ENCODE peak calls at places on chromosome 17, in six cellular contexts. One of them, this sample, is unnamed.

GRCh38 chr17:65556910-65557348 is 4.5 kb downstream of the AXIN2 start:
- DNase-seq in lower lobe of right lung: no peak
- DNase-seq in fibroblast of lung: no peak
- DNase-seq in IMR-90: no peak
- DNase-seq in lower leg skin: no peak
- DNase-seq in fibroblast of mammary gland: no peak
- DNase-seq in this sample: no peak

GRCh38 chr17:63476857-63477470 is at the start of gene ACE:
- DNase-seq in lower leg skin: no peak
- DNase-seq in fibroblast of lung: peak; percentile 32
- DNase-seq in fibroblast of mammary gland: no peak
- DNase-seq in lower lobe of right lung: no peak
- DNase-seq in IMR-90: peak; percentile 15
- DNase-seq in this sample: no peak

GRCh38 chr17:40563371-40564052 is 1.8 kb downstream of the CCR7 start:
- DNase-seq in lower leg skin: no peak
- DNase-seq in fibroblast of mammary gland: no peak
- DNase-seq in lower lobe of right lung: no peak
- DNase-seq in IMR-90: no peak
- DNase-seq in fibroblast of lung: no peak
- DNase-seq in this sample: no peak

GRCh38 chr17:69192754-69193153 is 35.9 kb downstream of the ABCA10 start:
- DNase-seq in lower leg skin: no peak
- DNase-seq in fibroblast of lung: no peak
- DNase-seq in IMR-90: no peak
- DNase-seq in fibroblast of mammary gland: no peak
- DNase-seq in lower lobe of right lung: no peak
- DNase-seq in this sample: no peak

GRCh38 chr17:50688168-50688719 is 19.5 kb downstream of the ANKRD40 start:
- DNase-seq in fibroblast of mammary gland: no peak
- DNase-seq in lower leg skin: no peak
- DNase-seq in IMR-90: no peak
- DNase-seq in lower lobe of right lung: no peak
- DNase-seq in fibroblast of lung: no peak
- DNase-seq in this sample: no peak

GRCh38 chr17:9472541-9472940 is 103.1 kb downstream of the STX8 start:
- DNase-seq in lower lobe of right lung: no peak
- DNase-seq in fibroblast of lung: peak; percentile 79
- DNase-seq in IMR-90: peak; percentile 55
- DNase-seq in lower leg skin: no peak
- DNase-seq in fibroblast of mammary gland: peak; percentile 73
- DNase-seq in this sample: peak; percentile 65

GRCh38 chr17:38920374-38921291 is 4.8 kb upstream of the LASP1NB start:
- DNase-seq in lower leg skin: peak; percentile 11
- DNase-seq in IMR-90: no peak
- DNase-seq in fibroblast of mammary gland: no peak
- DNase-seq in fibroblast of lung: no peak
- DNase-seq in lower lobe of right lung: no peak
- DNase-seq in this sample: no peak

GRCh38 chr17:44220211-44221071 is 966 bp upstream of the UBTF start:
- DNase-seq in lower lobe of right lung: peak; percentile 70
- DNase-seq in lower leg skin: no peak
- DNase-seq in IMR-90: peak; percentile 44
- DNase-seq in fibroblast of lung: peak; percentile 57
- DNase-seq in fibroblast of mammary gland: peak; percentile 41
- DNase-seq in this sample: peak; percentile 44

GRCh38 chr17:281365-281999 is 71.1 kb downstream of the RPH3AL start:
- DNase-seq in IMR-90: no peak
- DNase-seq in fibroblast of mammary gland: no peak
- DNase-seq in lower leg skin: no peak
- DNase-seq in lower lobe of right lung: peak; percentile 19
- DNase-seq in fibroblast of lung: no peak
- DNase-seq in this sample: no peak

GRCh38 chr17:76878568-76878967 is 10.4 kb downstream of the MGAT5B start:
- DNase-seq in IMR-90: no peak
- DNase-seq in lower leg skin: no peak
- DNase-seq in fibroblast of mammary gland: no peak
- DNase-seq in lower lobe of right lung: no peak
- DNase-seq in fibroblast of lung: no peak
- DNase-seq in this sample: no peak

GRCh38 chr17:39517224-39517623 is 55.9 kb downstream of the CDK12 start:
- DNase-seq in IMR-90: no peak
- DNase-seq in lower lobe of right lung: no peak
- DNase-seq in fibroblast of lung: peak; percentile 92
- DNase-seq in lower leg skin: no peak
- DNase-seq in fibroblast of mammary gland: no peak
- DNase-seq in this sample: peak; percentile 81

GRCh38 chr17:62652251-62653001 is 25.0 kb downstream of the MRC2 start:
- DNase-seq in lower lobe of right lung: peak; percentile 83
- DNase-seq in fibroblast of mammary gland: peak; percentile 70
- DNase-seq in fibroblast of lung: peak; percentile 86
- DNase-seq in IMR-90: peak; percentile 75
- DNase-seq in lower leg skin: no peak
- DNase-seq in this sample: peak; percentile 69

GRCh38 chr17:20009302-20010098 is at the start of gene SPECC1:
- DNase-seq in fibroblast of mammary gland: peak; percentile 45
- DNase-seq in lower leg skin: peak; percentile 69
- DNase-seq in IMR-90: peak; percentile 43
- DNase-seq in fibroblast of lung: peak; percentile 48
- DNase-seq in lower lobe of right lung: peak; percentile 53
- DNase-seq in this sample: peak; percentile 63

GRCh38 chr17:9350083-9350482 is 225.5 kb downstream of the STX8 start:
- DNase-seq in lower leg skin: no peak
- DNase-seq in IMR-90: peak; percentile 98
- DNase-seq in fibroblast of mammary gland: peak; percentile 99
- DNase-seq in lower lobe of right lung: no peak
- DNase-seq in fibroblast of lung: peak; percentile 96
- DNase-seq in this sample: peak; percentile 89

GRCh38 chr17:78979780-78980623 is at the start of gene LGALS3BP:
- DNase-seq in lower leg skin: no peak
- DNase-seq in IMR-90: peak; percentile 78
- DNase-seq in fibroblast of mammary gland: peak; percentile 83
- DNase-seq in fibroblast of lung: peak; percentile 84
- DNase-seq in lower lobe of right lung: peak; percentile 81
- DNase-seq in this sample: peak; percentile 80

GRCh38 chr17:15999974-16000827 is 577 bp downstream of the TTC19 start:
- DNase-seq in fibroblast of lung: peak; percentile 39
- DNase-seq in IMR-90: peak; percentile 22
- DNase-seq in fibroblast of mammary gland: peak; percentile 33
- DNase-seq in lower leg skin: peak; percentile 24
- DNase-seq in lower lobe of right lung: no peak
- DNase-seq in this sample: peak; percentile 38

GRCh38 chr17:78185981-78186688 is 717 bp downstream of the TK1 start:
- DNase-seq in fibroblast of lung: no peak
- DNase-seq in IMR-90: no peak
- DNase-seq in lower leg skin: no peak
- DNase-seq in fibroblast of mammary gland: peak; percentile 44
- DNase-seq in lower lobe of right lung: peak; percentile 75
- DNase-seq in this sample: no peak

GRCh38 chr17:42177684-42178083 is 3.3 kb downstream of the KCNH4 start:
- DNase-seq in fibroblast of mammary gland: no peak
- DNase-seq in lower leg skin: no peak
- DNase-seq in lower lobe of right lung: no peak
- DNase-seq in IMR-90: no peak
- DNase-seq in fibroblast of lung: no peak
- DNase-seq in this sample: no peak
- H3K4me3 ChIP-seq in fibroblast of mammary gland: no peak overlapping the region
- H3K4me3 ChIP-seq in lower leg skin: no peak overlapping the region
- H3K4me3 ChIP-seq in lower lobe of right lung: no peak overlapping the region
- H3K4me3 ChIP-seq in IMR-90: no peak overlapping the region
- H3K4me3 ChIP-seq in fibroblast of lung: no peak overlapping the region
- H3K4me3 ChIP-seq in this sample: no peak overlapping the region

DNA sequence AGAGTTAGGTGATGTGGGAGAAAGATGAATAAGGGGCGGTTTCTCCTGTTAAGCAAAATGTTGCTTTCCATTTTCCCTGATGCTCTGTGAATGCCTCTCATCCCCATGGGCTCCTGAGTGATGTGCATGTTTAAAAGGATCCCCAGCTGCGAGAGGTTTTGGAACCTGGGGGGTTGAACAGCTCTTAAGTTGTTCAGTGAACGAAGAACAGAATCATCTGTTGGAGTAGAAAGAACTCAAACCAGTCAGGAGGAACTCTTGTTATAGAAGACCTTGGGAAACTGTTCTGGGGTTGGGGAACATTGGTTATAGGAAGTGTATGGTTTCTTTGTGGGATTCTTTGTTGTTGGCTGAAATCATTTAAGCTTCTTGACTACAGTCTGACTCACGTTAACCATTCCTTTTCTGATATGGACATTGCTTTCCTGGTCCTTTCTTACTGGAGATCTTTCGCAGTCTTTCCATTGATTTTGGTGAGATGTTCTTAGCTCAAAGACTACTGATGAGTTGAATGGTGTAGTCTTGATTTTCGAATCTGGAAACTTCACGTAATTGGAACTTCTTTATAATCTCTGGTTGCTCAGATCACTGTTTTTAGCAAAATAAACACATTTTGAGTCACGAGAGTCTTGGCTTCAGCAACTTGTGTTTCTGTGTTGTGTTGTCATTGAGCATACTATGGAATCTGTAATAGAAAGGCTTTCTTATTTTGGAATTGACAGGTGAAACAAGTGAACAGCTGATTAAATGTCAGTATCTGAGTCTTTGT is 1.3 kb downstream of the UNK start:
- DNase-seq in IMR-90: peak; percentile 68
- DNase-seq in fibroblast of mammary gland: peak; percentile 77
- DNase-seq in fibroblast of lung: peak; percentile 74
- DNase-seq in lower leg skin: no peak
- DNase-seq in lower lobe of right lung: no peak
- DNase-seq in this sample: peak; percentile 74
- H3K4me3 ChIP-seq in IMR-90: peak overlapping the region; percentile 54
- H3K4me3 ChIP-seq in fibroblast of mammary gland: peak overlapping the region; percentile 75
- H3K4me3 ChIP-seq in fibroblast of lung: peak overlapping the region; percentile 72
- H3K4me3 ChIP-seq in lower leg skin: no peak overlapping the region
- H3K4me3 ChIP-seq in lower lobe of right lung: peak overlapping the region; percentile 59
- H3K4me3 ChIP-seq in this sample: peak overlapping the region; percentile 71

GRCh38 chr17:80657561-80657960 is 112.9 kb downstream of the RPTOR start:
- DNase-seq in lower leg skin: no peak
- DNase-seq in lower lobe of right lung: no peak
- DNase-seq in fibroblast of lung: no peak
- DNase-seq in fibroblast of mammary gland: no peak
- DNase-seq in IMR-90: no peak
- DNase-seq in this sample: no peak

GRCh38 chr17:80658821-80659220 is 114.2 kb downstream of the RPTOR start:
- DNase-seq in IMR-90: no peak
- DNase-seq in lower lobe of right lung: no peak
- DNase-seq in lower leg skin: no peak
- DNase-seq in fibroblast of mammary gland: no peak
- DNase-seq in fibroblast of lung: no peak
- DNase-seq in this sample: no peak

GRCh38 chr17:80653856-80654255 is 109.2 kb downstream of the RPTOR start:
- DNase-seq in fibroblast of mammary gland: no peak
- DNase-seq in lower leg skin: no peak
- DNase-seq in lower lobe of right lung: no peak
- DNase-seq in fibroblast of lung: no peak
- DNase-seq in IMR-90: no peak
- DNase-seq in this sample: no peak

GRCh38 chr17:80655588-80655987 is 111.0 kb downstream of the RPTOR start:
- DNase-seq in lower lobe of right lung: no peak
- DNase-seq in fibroblast of lung: no peak
- DNase-seq in IMR-90: no peak
- DNase-seq in lower leg skin: no peak
- DNase-seq in fibroblast of mammary gland: no peak
- DNase-seq in this sample: no peak

GRCh38 chr17:80656590-80656989 is 112.0 kb downstream of the RPTOR start:
- DNase-seq in IMR-90: no peak
- DNase-seq in lower leg skin: no peak
- DNase-seq in lower lobe of right lung: no peak
- DNase-seq in fibroblast of lung: no peak
- DNase-seq in fibroblast of mammary gland: no peak
- DNase-seq in this sample: no peak
- H3K4me3 ChIP-seq in IMR-90: no peak overlapping the region
- H3K4me3 ChIP-seq in lower leg skin: no peak overlapping the region
- H3K4me3 ChIP-seq in lower lobe of right lung: no peak overlapping the region
- H3K4me3 ChIP-seq in fibroblast of lung: no peak overlapping the region
- H3K4me3 ChIP-seq in fibroblast of mammary gland: no peak overlapping the region
- H3K4me3 ChIP-seq in this sample: no peak overlapping the region

DNA sequence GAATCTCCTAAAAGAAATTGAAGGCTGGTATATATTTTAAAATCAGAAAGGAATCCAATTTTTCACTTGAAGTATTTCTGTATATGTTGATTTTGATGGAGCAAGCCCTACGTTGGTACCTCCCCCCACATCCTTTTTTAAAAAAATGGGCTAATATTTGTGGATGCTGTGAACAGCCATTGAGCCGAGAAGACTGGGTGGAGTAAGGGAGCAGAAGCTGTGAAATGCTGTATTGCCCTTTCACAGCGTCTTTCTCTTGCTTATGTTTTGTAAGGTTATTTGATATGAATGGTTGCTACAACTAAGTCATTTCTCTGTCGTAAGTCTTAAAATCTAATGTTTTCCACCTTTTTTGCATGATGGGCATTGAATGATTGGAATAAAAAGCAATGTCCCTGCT is 2.3 kb downstream of the PAFAH1B1 start:
- DNase-seq in lower leg skin: no peak
- DNase-seq in lower lobe of right lung: no peak
- DNase-seq in fibroblast of lung: peak; percentile 12
- DNase-seq in fibroblast of mammary gland: peak; percentile 8
- DNase-seq in IMR-90: no peak
- DNase-seq in this sample: no peak
- H3K4me3 ChIP-seq in lower leg skin: no peak overlapping the region
- H3K4me3 ChIP-seq in lower lobe of right lung: peak overlapping the region; percentile 98
- H3K4me3 ChIP-seq in fibroblast of lung: peak overlapping the region; percentile 77
- H3K4me3 ChIP-seq in fibroblast of mammary gland: peak overlapping the region; percentile 94
- H3K4me3 ChIP-seq in IMR-90: peak overlapping the region; percentile 99
- H3K4me3 ChIP-seq in this sample: peak overlapping the region; percentile 96

GRCh38 chr17:42553161-42553818 is 567 bp downstream of the HSD17B1 start:
- DNase-seq in fibroblast of mammary gland: peak; percentile 78
- DNase-seq in lower leg skin: no peak
- DNase-seq in fibroblast of lung: peak; percentile 56
- DNase-seq in IMR-90: no peak
- DNase-seq in lower lobe of right lung: no peak
- DNase-seq in this sample: no peak
- H3K4me3 ChIP-seq in fibroblast of mammary gland: peak overlapping the region; percentile 82
- H3K4me3 ChIP-seq in lower leg skin: no peak overlapping the region
- H3K4me3 ChIP-seq in fibroblast of lung: peak overlapping the region; percentile 87
- H3K4me3 ChIP-seq in IMR-90: no peak overlapping the region
- H3K4me3 ChIP-seq in lower lobe of right lung: peak overlapping the region; percentile 89
- H3K4me3 ChIP-seq in this sample: no peak overlapping the region